ENCODE peak calls at places on chromosomes 2 and 18, in seven cellular contexts. One of them, this sample, is unnamed.

GRCh38 chr18:67608171-67608570 is 91.7 kb upstream of the DSEL start:
- DNase-seq in HepG2: no peak
- DNase-seq in left ventricle myocardium inferior: no peak
- DNase-seq in A549: no peak
- DNase-seq in GM23338: no peak
- DNase-seq in esophagus squamous epithelium: no peak
- DNase-seq in tibial artery: no peak
- DNase-seq in this sample: no peak

GRCh38 chr2:130911996-130912395 is 75.3 kb downstream of the ARHGEF4 start:
- DNase-seq in HepG2: no peak
- DNase-seq in left ventricle myocardium inferior: no peak
- DNase-seq in A549: no peak
- DNase-seq in GM23338: no peak
- DNase-seq in esophagus squamous epithelium: no peak
- DNase-seq in tibial artery: no peak
- DNase-seq in this sample: peak; percentile 77

GRCh38 chr2:213065583-213066444 is 85.6 kb downstream of the IKZF2 start:
- DNase-seq in HepG2: no peak
- DNase-seq in left ventricle myocardium inferior: peak; percentile 22
- DNase-seq in A549: peak; percentile 1
- DNase-seq in GM23338: peak; percentile 60
- DNase-seq in esophagus squamous epithelium: no peak
- DNase-seq in tibial artery: no peak
- DNase-seq in this sample: no peak

GRCh38 chr2:76270356-76270755 is 559.6 kb upstream of the GCFC2 start:
- DNase-seq in HepG2: no peak
- DNase-seq in left ventricle myocardium inferior: no peak
- DNase-seq in A549: no peak
- DNase-seq in GM23338: no peak
- DNase-seq in esophagus squamous epithelium: no peak
- DNase-seq in tibial artery: no peak
- DNase-seq in this sample: no peak

GRCh38 chr2:27737676-27738348 is 33.7 kb upstream of the MRPL33 start:
- DNase-seq in HepG2: peak; percentile 85
- DNase-seq in left ventricle myocardium inferior: no peak
- DNase-seq in A549: peak; percentile 62
- DNase-seq in GM23338: no peak
- DNase-seq in esophagus squamous epithelium: no peak
- DNase-seq in tibial artery: no peak
- DNase-seq in this sample: peak; percentile 93

GRCh38 chr18:74897971-74898657 is 300.4 kb downstream of the ZNF407 start:
- DNase-seq in HepG2: no peak
- DNase-seq in left ventricle myocardium inferior: no peak
- DNase-seq in A549: no peak
- DNase-seq in GM23338: no peak
- DNase-seq in esophagus squamous epithelium: no peak
- DNase-seq in tibial artery: no peak
- DNase-seq in this sample: no peak

GRCh38 chr2:45382744-45383143 is 228.3 kb downstream of the SRBD1 start:
- DNase-seq in HepG2: no peak
- DNase-seq in left ventricle myocardium inferior: no peak
- DNase-seq in A549: no peak
- DNase-seq in GM23338: no peak
- DNase-seq in esophagus squamous epithelium: no peak
- DNase-seq in tibial artery: no peak
- DNase-seq in this sample: no peak

GRCh38 chr2:194104687-194105086 is 1552.3 kb upstream of the SLC39A10 start:
- DNase-seq in HepG2: no peak
- DNase-seq in left ventricle myocardium inferior: no peak
- DNase-seq in A549: no peak
- DNase-seq in GM23338: no peak
- DNase-seq in esophagus squamous epithelium: no peak
- DNase-seq in tibial artery: no peak
- DNase-seq in this sample: no peak

GRCh38 chr2:160375802-160376469 is 117.7 kb downstream of the RBMS1 start:
- DNase-seq in HepG2: no peak
- DNase-seq in left ventricle myocardium inferior: no peak
- DNase-seq in A549: peak; percentile 35
- DNase-seq in GM23338: no peak
- DNase-seq in esophagus squamous epithelium: no peak
- DNase-seq in tibial artery: no peak
- DNase-seq in this sample: peak; percentile 50

GRCh38 chr2:217166241-217166640 is 306.4 kb upstream of the TNP1 start:
- DNase-seq in HepG2: peak; percentile 46
- DNase-seq in left ventricle myocardium inferior: no peak
- DNase-seq in A549: peak; percentile 60
- DNase-seq in GM23338: peak; percentile 75
- DNase-seq in esophagus squamous epithelium: no peak
- DNase-seq in tibial artery: no peak
- DNase-seq in this sample: no peak

GRCh38 chr2:160730296-160730995 is 236.8 kb upstream of the RBMS1 start:
- DNase-seq in HepG2: no peak
- DNase-seq in left ventricle myocardium inferior: no peak
- DNase-seq in A549: no peak
- DNase-seq in GM23338: peak; percentile 52
- DNase-seq in esophagus squamous epithelium: no peak
- DNase-seq in tibial artery: no peak
- DNase-seq in this sample: no peak

GRCh38 chr2:173264603-173265366 is 89.9 kb upstream of the CDCA7 start:
- DNase-seq in HepG2: no peak
- DNase-seq in left ventricle myocardium inferior: no peak
- DNase-seq in A549: no peak
- DNase-seq in GM23338: peak; percentile 67
- DNase-seq in esophagus squamous epithelium: peak; percentile 9
- DNase-seq in tibial artery: no peak
- DNase-seq in this sample: no peak

GRCh38 chr2:3626817-3627499 is 31.0 kb upstream of the ALLC start:
- DNase-seq in HepG2: no peak
- DNase-seq in left ventricle myocardium inferior: no peak
- DNase-seq in A549: no peak
- DNase-seq in GM23338: no peak
- DNase-seq in esophagus squamous epithelium: no peak
- DNase-seq in tibial artery: peak; percentile 38
- DNase-seq in this sample: no peak

GRCh38 chr2:97761192-97761591 is 47.8 kb downstream of the ZAP70 start:
- DNase-seq in HepG2: no peak
- DNase-seq in left ventricle myocardium inferior: no peak
- DNase-seq in A549: no peak
- DNase-seq in GM23338: no peak
- DNase-seq in esophagus squamous epithelium: no peak
- DNase-seq in tibial artery: no peak
- DNase-seq in this sample: no peak

GRCh38 chr2:218465987-218466633 is 47.2 kb downstream of the VIL1 start:
- DNase-seq in HepG2: peak; percentile 34
- DNase-seq in left ventricle myocardium inferior: no peak
- DNase-seq in A549: peak; percentile 23
- DNase-seq in GM23338: peak; percentile 17
- DNase-seq in esophagus squamous epithelium: no peak
- DNase-seq in tibial artery: no peak
- DNase-seq in this sample: peak; percentile 22

GRCh38 chr2:8089596-8089995 is 592.3 kb upstream of the ID2 start:
- DNase-seq in HepG2: no peak
- DNase-seq in left ventricle myocardium inferior: no peak
- DNase-seq in A549: peak; percentile 62
- DNase-seq in GM23338: no peak
- DNase-seq in esophagus squamous epithelium: no peak
- DNase-seq in tibial artery: no peak
- DNase-seq in this sample: no peak

GRCh38 chr2:210660-211059 is 53.2 kb downstream of the SH3YL1 start:
- DNase-seq in HepG2: no peak
- DNase-seq in left ventricle myocardium inferior: no peak
- DNase-seq in A549: no peak
- DNase-seq in GM23338: no peak
- DNase-seq in esophagus squamous epithelium: no peak
- DNase-seq in tibial artery: no peak
- DNase-seq in this sample: peak; percentile 86

GRCh38 chr2:213932-214693 is 49.7 kb downstream of the SH3YL1 start:
- DNase-seq in HepG2: no peak
- DNase-seq in left ventricle myocardium inferior: peak; percentile 46
- DNase-seq in A549: no peak
- DNase-seq in GM23338: no peak
- DNase-seq in esophagus squamous epithelium: no peak
- DNase-seq in tibial artery: no peak
- DNase-seq in this sample: no peak

GRCh38 chr2:208335-208734 is 55.5 kb downstream of the SH3YL1 start:
- DNase-seq in HepG2: no peak
- DNase-seq in left ventricle myocardium inferior: no peak
- DNase-seq in A549: no peak
- DNase-seq in GM23338: no peak
- DNase-seq in esophagus squamous epithelium: no peak
- DNase-seq in tibial artery: no peak
- DNase-seq in this sample: no peak

GRCh38 chr2:209470-209869 is 54.4 kb downstream of the SH3YL1 start:
- DNase-seq in HepG2: no peak
- DNase-seq in left ventricle myocardium inferior: no peak
- DNase-seq in A549: no peak
- DNase-seq in GM23338: no peak
- DNase-seq in esophagus squamous epithelium: no peak
- DNase-seq in tibial artery: no peak
- DNase-seq in this sample: no peak

GRCh38 chr2:211486-212184 is 52.2 kb downstream of the SH3YL1 start:
- DNase-seq in HepG2: no peak
- DNase-seq in left ventricle myocardium inferior: no peak
- DNase-seq in A549: no peak
- DNase-seq in GM23338: no peak
- DNase-seq in esophagus squamous epithelium: no peak
- DNase-seq in tibial artery: no peak
- DNase-seq in this sample: no peak
- H3K4me1 ChIP-seq in HepG2: no peaks in the 10 kb centered on the region
- H3K4me1 ChIP-seq in left ventricle myocardium inferior: no peaks in the 10 kb centered on the region
- H3K4me1 ChIP-seq in A549: no peaks in the 10 kb centered on the region
- H3K4me1 ChIP-seq in GM23338: no peaks in the 10 kb centered on the region
- H3K4me1 ChIP-seq in esophagus squamous epithelium: no peaks in the 10 kb centered on the region
- H3K4me1 ChIP-seq in tibial artery: no peaks in the 10 kb centered on the region
- H3K4me1 ChIP-seq in this sample: peaks cover 10% of the 10 kb centered on the region

GRCh38 chr2:42495234-42495581 is 1.4 kb upstream of the KCNG3 start:
- DNase-seq in HepG2: no peak
- DNase-seq in left ventricle myocardium inferior: no peak
- DNase-seq in A549: no peak
- DNase-seq in GM23338: no peak
- DNase-seq in esophagus squamous epithelium: no peak
- DNase-seq in tibial artery: no peak
- DNase-seq in this sample: no peak

GRCh38 chr2:42495611-42496010 is 1.8 kb upstream of the KCNG3 start:
- DNase-seq in HepG2: no peak
- DNase-seq in left ventricle myocardium inferior: no peak
- DNase-seq in A549: no peak
- DNase-seq in GM23338: no peak
- DNase-seq in esophagus squamous epithelium: no peak
- DNase-seq in tibial artery: no peak
- DNase-seq in this sample: no peak

GRCh38 chr2:42493885-42494433 is at the start of gene KCNG3:
- DNase-seq in HepG2: peak; percentile 58
- DNase-seq in left ventricle myocardium inferior: peak; percentile 43
- DNase-seq in A549: peak; percentile 72
- DNase-seq in GM23338: peak; percentile 89
- DNase-seq in esophagus squamous epithelium: no peak
- DNase-seq in tibial artery: no peak
- DNase-seq in this sample: no peak

GRCh38 chr2:42493468-42493884 is 306 bp downstream of the KCNG3 start:
- DNase-seq in HepG2: no peak
- DNase-seq in left ventricle myocardium inferior: no peak
- DNase-seq in A549: no peak
- DNase-seq in GM23338: no peak
- DNase-seq in esophagus squamous epithelium: no peak
- DNase-seq in tibial artery: no peak
- DNase-seq in this sample: no peak

DNA sequence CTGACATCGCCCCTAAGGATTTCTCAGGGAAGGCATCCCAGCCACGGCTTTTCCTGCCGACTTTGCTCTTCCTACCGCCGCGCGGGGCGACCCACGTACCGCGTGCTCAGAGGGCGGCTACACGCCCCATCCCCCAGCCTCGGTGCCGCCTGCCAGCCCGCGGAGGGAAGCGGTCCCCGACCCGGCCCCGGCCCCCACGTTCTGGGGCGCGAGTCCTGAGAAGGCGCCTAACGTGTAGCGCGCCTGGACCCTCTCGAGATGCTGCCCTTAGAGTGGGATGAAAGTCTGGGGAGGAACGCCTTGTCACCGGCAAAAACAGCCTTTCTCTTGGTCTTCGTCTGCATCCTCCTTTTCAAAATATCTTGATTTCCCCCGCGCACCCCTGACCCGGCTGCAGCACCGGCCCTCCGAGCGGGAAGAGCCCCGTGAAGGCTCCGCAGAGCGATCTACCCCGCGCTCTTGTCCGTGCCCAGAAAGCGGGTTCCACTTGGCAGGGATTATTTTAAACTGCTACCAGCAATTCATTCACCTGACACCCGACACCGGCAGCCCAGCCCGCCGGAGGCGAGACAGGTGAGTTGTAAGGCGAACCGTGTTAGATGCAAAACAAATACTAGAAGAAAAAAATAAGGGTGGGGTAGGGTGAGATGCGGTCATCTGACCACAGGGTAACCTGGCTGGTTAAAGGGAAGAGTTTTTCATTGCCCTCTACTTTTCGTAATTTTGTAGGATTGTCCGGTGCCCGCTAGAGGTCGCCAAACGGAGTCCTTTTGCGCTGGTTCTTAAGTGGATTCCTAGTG is 852 bp upstream of the KCNG3 start:
- DNase-seq in HepG2: peak; percentile 87
- DNase-seq in left ventricle myocardium inferior: peak; percentile 45
- DNase-seq in A549: peak; percentile 91
- DNase-seq in GM23338: peak; percentile 93
- DNase-seq in esophagus squamous epithelium: no peak
- DNase-seq in tibial artery: peak; percentile 76
- DNase-seq in this sample: peak; percentile 62
- H3K27ac ChIP-seq in HepG2: peak overlapping the region; percentile 77
- H3K27ac ChIP-seq in left ventricle myocardium inferior: no peak overlapping the region
- H3K27ac ChIP-seq in A549: peak overlapping the region; percentile 71
- H3K27ac ChIP-seq in GM23338: no peak overlapping the region
- H3K27ac ChIP-seq in esophagus squamous epithelium: peak overlapping the region; percentile 48
- H3K27ac ChIP-seq in tibial artery: no peak overlapping the region
- H3K27ac ChIP-seq in this sample: no peak overlapping the region

GRCh38 chr18:70295633-70296188 is 6.9 kb downstream of the SOCS6 start:
- DNase-seq in HepG2: no peak
- DNase-seq in left ventricle myocardium inferior: no peak
- DNase-seq in A549: peak; percentile 43
- DNase-seq in GM23338: no peak
- DNase-seq in esophagus squamous epithelium: no peak
- DNase-seq in tibial artery: no peak
- DNase-seq in this sample: no peak
- H3K4me1 ChIP-seq in HepG2: peaks cover 69% of the 10 kb centered on the region
- H3K4me1 ChIP-seq in left ventricle myocardium inferior: peaks cover 91% of the 10 kb centered on the region
- H3K4me1 ChIP-seq in A549: peaks cover 80% of the 10 kb centered on the region
- H3K4me1 ChIP-seq in GM23338: peaks cover 23% of the 10 kb centered on the region
- H3K4me1 ChIP-seq in esophagus squamous epithelium: peaks cover 28% of the 10 kb centered on the region
- H3K4me1 ChIP-seq in tibial artery: peaks cover 20% of the 10 kb centered on the region
- H3K4me1 ChIP-seq in this sample: peaks cover 17% of the 10 kb centered on the region

DNA sequence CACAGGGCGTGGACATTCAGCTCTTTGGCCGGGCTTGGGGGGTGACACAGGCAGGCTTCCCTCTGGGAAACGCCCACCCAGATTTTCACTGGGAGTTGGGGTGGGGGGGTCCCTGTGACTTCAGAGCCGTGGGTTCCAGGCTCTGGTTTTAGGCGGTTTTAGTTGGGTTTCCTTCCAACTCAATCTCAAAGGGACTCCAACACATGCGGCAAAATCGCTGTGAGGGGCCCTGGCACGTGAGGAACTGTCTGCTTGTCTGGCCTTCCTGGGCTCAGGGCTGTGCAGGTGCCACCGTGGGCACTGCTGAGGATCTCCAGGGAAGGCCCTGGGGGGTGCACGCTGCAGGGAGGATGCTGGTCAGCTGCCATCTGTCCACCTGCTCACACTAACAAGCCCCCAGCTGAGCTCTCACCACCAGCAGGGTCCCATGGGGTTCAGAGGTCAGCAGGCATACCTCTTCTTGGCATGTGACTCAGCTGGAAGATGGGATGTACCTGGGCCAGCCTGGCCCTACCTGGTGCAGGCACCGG is 11.7 kb downstream of the HS6ST1 start:
- DNase-seq in HepG2: no peak
- DNase-seq in left ventricle myocardium inferior: peak; percentile 11
- DNase-seq in A549: no peak
- DNase-seq in GM23338: no peak
- DNase-seq in esophagus squamous epithelium: no peak
- DNase-seq in tibial artery: peak; percentile 65
- DNase-seq in this sample: no peak
- H3K27ac ChIP-seq in HepG2: peak overlapping the region; percentile 21
- H3K27ac ChIP-seq in left ventricle myocardium inferior: no peak overlapping the region
- H3K27ac ChIP-seq in A549: no peak overlapping the region
- H3K27ac ChIP-seq in GM23338: no peak overlapping the region
- H3K27ac ChIP-seq in esophagus squamous epithelium: peak overlapping the region; percentile 85
- H3K27ac ChIP-seq in tibial artery: no peak overlapping the region
- H3K27ac ChIP-seq in this sample: peak overlapping the region; percentile 85

This sample was measured in foreskin keratinocyte.